ENCODE peak calls at places on chromosome 3, in ten cellular contexts. Q is esophagus muscularis mucosa, J is A549, H is IMR-90, V is heart left ventricle, P is HepG2, C is K562, R is transverse colon, M is stomach, L is breast epithelium. T is an unnamed sample. For H3K4me1, the result is how much of the 10 kb centered on the place peaks cover.

GRCh38 chr3:72938471-72939265 is 50.8 kb downstream of the GXYLT2 start:
- DNase-seq in R (peak), P (peak), H (peak), L (peak), Q (peak), M (peak), C (peak), V (peak), J (peak), T (peak)

GRCh38 chr3:39848365-39848764 is 39.0 kb downstream of the MYRIP start:
- DNase-seq in J (no peak), H (no peak), Q (no peak), P (no peak), M (no peak), V (no peak), L (no peak), R (no peak), C (no peak), T (no peak)

GRCh38 chr3:171317133-171317532 is 143.1 kb downstream of the TNIK start:
- DNase-seq in Q (no peak), R (no peak), J (no peak), V (peak), L (no peak), C (peak), H (no peak), M (no peak), P (no peak), T (no peak)

GRCh38 chr3:149575213-149575961 is 82.4 kb downstream of the WWTR1 start:
- DNase-seq in H (peak), P (peak), L (no peak), Q (no peak), J (peak), M (no peak), R (no peak), C (no peak), V (peak), T (peak)

GRCh38 chr3:111732248-111732879 is 126.7 kb upstream of the PHLDB2 start:
- DNase-seq in R (peak), L (no peak), V (no peak), H (no peak), C (no peak), Q (peak), P (peak), M (peak), J (no peak), T (no peak)

GRCh38 chr3:58691997-58692396 is 25.4 kb upstream of the FAM3D start:
- DNase-seq in V (no peak), L (no peak), H (peak), R (no peak), J (no peak), P (no peak), C (peak), M (no peak), Q (no peak), T (no peak)

GRCh38 chr3:179513867-179514266 is 48.9 kb upstream of the ACTL6A start:
- DNase-seq in L (no peak), P (no peak), H (peak), V (no peak), C (no peak), M (no peak), Q (peak), R (no peak), J (no peak), T (no peak)

GRCh38 chr3:73719413-73719831 is 94.7 kb upstream of the PDZRN3 start:
- DNase-seq in P (no peak), L (no peak), H (peak), V (no peak), Q (no peak), J (no peak), M (no peak), C (no peak), R (no peak), T (peak)

GRCh38 chr3:11010406-11011165 is 18.0 kb downstream of the SLC6A1 start:
- DNase-seq in H (no peak), J (no peak), Q (no peak), C (no peak), L (no peak), V (no peak), P (no peak), R (no peak), M (no peak), T (no peak)

GRCh38 chr3:141575879-141576743 is 89.3 kb downstream of the RASA2 start:
- DNase-seq in Q (no peak), H (peak), R (no peak), V (no peak), L (no peak), P (peak), J (peak), C (peak), M (no peak), T (no peak)

GRCh38 chr3:38646630-38647029 is 2.9 kb downstream of the SCN5A start:
- DNase-seq in Q (peak), L (no peak), C (peak), V (peak), P (peak), J (peak), H (peak), R (no peak), M (no peak), T (no peak)

GRCh38 chr3:79773291-79773690 is 5.5 kb upstream of the ROBO1 start:
- DNase-seq in M (no peak), Q (no peak), C (no peak), P (no peak), L (no peak), V (no peak), H (no peak), R (no peak), J (no peak), T (no peak)

GRCh38 chr3:169771651-169772529 is 1.3 kb upstream of the MYNN start:
- DNase-seq in L (no peak), M (peak), J (peak), C (peak), V (peak), P (peak), R (peak), H (peak), Q (no peak), T (peak)

GRCh38 chr3:10198761-10199688 is 34.3 kb downstream of the IRAK2 start:
- DNase-seq in P (peak), Q (no peak), H (peak), V (peak), R (peak), J (peak), M (peak), C (peak), L (peak), T (no peak)

GRCh38 chr3:138367326-138367850 is 19.0 kb downstream of the MRAS start:
- DNase-seq in J (no peak), M (no peak), C (no peak), R (no peak), V (no peak), L (no peak), Q (no peak), P (no peak), H (no peak), T (no peak)

GRCh38 chr3:19688767-19689166 is 245.2 kb downstream of the EFHB start:
- DNase-seq in V (no peak), L (no peak), M (no peak), C (no peak), P (no peak), R (no peak), H (no peak), Q (no peak), J (no peak), T (no peak)

GRCh38 chr3:39639344-39640236 is 169.8 kb upstream of the MYRIP start:
- DNase-seq in P (peak), Q (no peak), R (no peak), J (peak), V (no peak), L (no peak), C (peak), M (no peak), H (peak), T (peak)

GRCh38 chr3:52297242-52298146 is 9.9 kb downstream of the GLYCTK start:
- DNase-seq in L (no peak), C (no peak), H (no peak), R (no peak), Q (no peak), V (no peak), P (no peak), J (no peak), M (no peak), T (no peak)

GRCh38 chr3:52299247-52299657 is 11.6 kb downstream of the GLYCTK start:
- DNase-seq in P (no peak), C (peak), Q (no peak), M (no peak), V (no peak), R (no peak), J (no peak), L (no peak), H (no peak), T (no peak)

GRCh38 chr3:52299815-52300611 is 12.4 kb downstream of the GLYCTK start:
- DNase-seq in H (peak), P (peak), R (no peak), V (peak), C (peak), M (peak), J (no peak), Q (no peak), L (no peak), T (peak)

GRCh38 chr3:52295809-52296208 is 8.2 kb downstream of the GLYCTK start:
- DNase-seq in V (no peak), R (no peak), C (no peak), H (no peak), P (no peak), J (no peak), L (no peak), Q (no peak), M (no peak), T (no peak)

DNA sequence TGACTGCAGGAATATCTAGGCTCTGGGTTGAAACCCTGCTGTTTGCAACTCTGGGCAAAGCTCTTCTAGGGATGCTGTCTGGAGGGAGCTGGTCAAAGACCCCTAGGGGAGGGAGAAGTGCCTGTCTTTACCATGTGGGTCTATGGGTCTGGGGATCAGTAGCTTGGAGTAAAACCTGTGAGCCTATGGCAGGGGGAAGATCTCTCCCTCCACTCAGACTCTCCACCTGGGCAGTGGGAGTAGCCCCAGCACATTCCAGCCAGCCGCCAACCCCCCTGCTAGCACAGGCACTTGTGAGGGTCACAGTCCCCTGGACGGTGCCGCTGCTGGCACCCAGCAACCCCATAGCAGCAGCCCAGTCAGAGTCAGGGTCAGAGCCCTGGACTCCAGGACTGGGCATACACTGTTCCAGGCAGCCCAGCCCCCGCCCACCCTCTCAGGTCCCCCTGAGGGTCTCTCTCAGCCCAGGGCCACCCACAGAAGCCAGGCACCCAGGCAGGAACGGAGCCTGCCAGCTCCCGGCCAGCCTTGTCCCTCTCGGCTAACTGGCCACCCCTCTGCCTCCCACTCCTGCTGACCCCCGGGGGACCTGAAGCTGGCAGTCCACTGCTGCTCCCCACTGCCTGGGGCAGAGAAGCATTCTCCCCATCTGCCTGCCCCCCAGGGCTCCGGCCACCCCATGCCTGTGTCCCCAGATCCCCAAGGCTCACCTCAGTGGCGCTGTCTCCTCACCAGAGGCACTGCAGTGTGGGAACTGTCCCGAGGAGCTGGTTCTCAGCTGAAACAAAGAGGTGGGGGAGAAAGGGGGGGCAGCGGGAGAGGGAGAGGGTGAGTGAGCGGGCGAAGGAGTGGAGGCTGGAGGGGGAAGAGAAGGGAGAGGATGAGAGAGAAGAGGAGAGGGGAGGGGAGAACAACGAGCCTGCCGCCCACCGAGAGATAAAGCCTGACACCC is 10.8 kb downstream of the GLYCTK start:
- DNase-seq in Q (no peak), L (no peak), R (no peak), M (no peak), J (no peak), P (no peak), C (peak), V (no peak), H (no peak), T (peak)
- TF ChIP-seq POLR2A in Q (no peak), L (no peak), R (no peak), M (no peak), J (no peak), P (no peak), C (no peak), V (no peak), H (no peak), T (no peak)

GRCh38 chr3:188780188-188781147 is 391.3 kb upstream of the TPRG1 start:
- DNase-seq in M (no peak), P (peak), Q (no peak), J (no peak), H (no peak), R (no peak), V (no peak), C (no peak), L (peak), T (peak)
- H3K4me3 ChIP-seq in M (no peak), P (no peak), Q (no peak), J (no peak), H (no peak), R (no peak), V (no peak), C (no peak), L (no peak), T (no peak)

GRCh38 chr3:129020691-129021090 is 19.6 kb downstream of the EFCC1 start:
- DNase-seq in R (no peak), P (no peak), V (no peak), J (no peak), L (no peak), C (no peak), H (no peak), M (no peak), Q (no peak), T (no peak)

GRCh38 chr3:129022995-129023332 is 21.9 kb downstream of the EFCC1 start:
- DNase-seq in M (no peak), V (no peak), P (no peak), L (no peak), C (no peak), R (no peak), J (no peak), Q (no peak), H (no peak), T (no peak)

GRCh38 chr3:129023909-129024308 is 22.8 kb downstream of the EFCC1 start:
- DNase-seq in J (peak), H (peak), V (no peak), C (peak), R (no peak), L (no peak), Q (no peak), P (no peak), M (no peak), T (no peak)

GRCh38 chr3:129021140-129021551 is 20.0 kb downstream of the EFCC1 start:
- DNase-seq in M (no peak), Q (no peak), V (no peak), H (peak), J (no peak), C (no peak), L (no peak), R (no peak), P (peak), T (no peak)

DNA sequence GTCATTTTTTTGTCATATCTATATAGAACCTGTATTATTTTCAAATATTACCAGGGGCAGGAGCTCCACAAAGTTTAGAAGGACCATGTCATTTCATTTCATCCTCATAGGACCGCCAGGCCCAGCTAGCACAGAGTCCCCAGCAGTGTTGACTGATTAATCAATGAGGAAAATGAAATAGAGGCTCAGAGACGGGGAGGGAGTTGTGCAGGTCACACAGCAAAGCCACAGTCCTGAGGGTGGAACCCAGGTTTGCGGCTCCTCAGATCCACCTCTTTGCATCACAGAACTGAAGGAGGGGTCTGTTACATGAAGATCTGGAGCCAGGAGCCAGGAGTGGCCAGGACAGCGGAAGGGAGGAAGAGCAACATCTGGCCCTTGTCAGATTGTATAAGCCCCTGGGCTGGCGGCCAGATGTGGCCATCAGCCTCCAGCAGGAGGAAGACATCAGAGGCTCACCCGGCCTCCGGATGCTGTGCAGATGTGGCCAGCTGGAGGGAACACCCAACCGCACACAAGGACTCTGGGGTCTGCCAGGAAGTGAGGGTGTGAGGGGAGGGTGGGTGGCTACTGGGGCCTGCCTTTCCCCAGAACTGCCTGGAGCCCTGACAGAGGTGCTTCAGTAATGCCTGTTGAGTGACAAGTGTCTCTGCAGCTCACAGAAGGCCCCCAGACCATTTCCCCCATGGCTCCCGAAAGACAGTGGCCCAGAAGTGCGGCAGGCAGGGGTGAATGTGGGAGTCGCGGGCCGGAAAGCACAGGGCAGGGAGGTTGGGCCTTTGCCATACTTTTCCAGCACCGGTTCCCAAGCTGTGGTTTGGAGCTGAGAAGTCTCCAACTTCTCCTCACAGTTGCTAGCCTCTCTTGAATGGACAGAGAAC is 21.2 kb downstream of the EFCC1 start:
- DNase-seq in C (peak), Q (peak), L (no peak), R (peak), M (peak), P (no peak), H (peak), J (no peak), V (peak), T (no peak)
- H3K4me1 ChIP-seq in C (under half), Q (under half), L (under half), R (under half), M (half or more), P (under half), H (under half), J (under half), V (under half), T (under half)

GRCh38 chr3:142888484-142889262 is at the start of gene PCOLCE2:
- DNase-seq in Q (peak), C (peak), H (no peak), M (no peak), R (peak), V (peak), L (no peak), P (no peak), J (peak), T (peak)
- TF ChIP-seq POLR2A in Q (no peak), C (no peak), H (no peak), M (no peak), R (no peak), V (no peak), L (no peak), P (no peak), J (peak), T (no peak)

DNA sequence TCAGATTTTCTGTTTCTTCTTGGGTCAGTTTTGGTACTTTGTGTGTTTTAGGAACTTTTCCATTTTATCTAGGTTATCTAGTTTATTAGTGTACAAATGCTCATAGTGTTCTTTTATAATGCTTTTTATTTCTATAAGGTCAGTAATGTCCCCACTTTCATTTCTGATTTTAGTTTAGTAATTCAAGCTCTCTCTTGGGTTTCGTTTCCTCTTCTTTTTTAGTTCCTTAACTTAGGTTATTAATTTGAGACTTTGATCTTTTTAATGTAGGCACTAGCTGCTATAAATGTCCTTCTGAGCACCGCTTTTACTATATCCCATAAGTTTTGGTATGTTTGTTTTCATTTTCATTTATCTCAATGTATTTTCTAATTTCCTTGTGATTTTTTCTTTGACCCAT is 27.0 kb upstream of the CD200R1L start:
- DNase-seq in Q (no peak), L (no peak), V (no peak), M (no peak), P (no peak), H (no peak), J (no peak), C (no peak), R (no peak), T (no peak)
- H3K4me3 ChIP-seq in Q (no peak), L (no peak), V (no peak), M (no peak), P (no peak), H (no peak), J (no peak), C (no peak), R (no peak), T (no peak)

GRCh38 chr3:127692501-127693335 is 20.0 kb downstream of the ABTB1 start:
- DNase-seq in M (no peak), Q (no peak), V (no peak), J (no peak), R (no peak), H (no peak), P (no peak), L (no peak), C (no peak), T (no peak)

GRCh38 chr3:127690823-127691452 is 18.2 kb downstream of the ABTB1 start:
- DNase-seq in P (peak), H (peak), L (no peak), Q (no peak), V (no peak), J (peak), R (no peak), C (peak), M (peak), T (peak)

GRCh38 chr3:127693336-127693843 is 20.6 kb downstream of the ABTB1 start:
- DNase-seq in R (no peak), P (no peak), L (no peak), Q (no peak), C (no peak), J (no peak), V (no peak), M (no peak), H (no peak), T (no peak)

GRCh38 chr3:127691494-127691893 is 18.7 kb downstream of the ABTB1 start:
- DNase-seq in P (no peak), J (no peak), R (no peak), L (no peak), H (no peak), V (no peak), Q (no peak), C (no peak), M (no peak), T (no peak)

GRCh38 chr3:127691974-127692373 is 19.2 kb downstream of the ABTB1 start:
- DNase-seq in J (no peak), R (no peak), Q (no peak), H (no peak), V (no peak), L (no peak), M (no peak), C (no peak), P (no peak), T (no peak)
- H3K4me1 ChIP-seq in J (half or more), R (under half), Q (under half), H (under half), V (under half), L (under half), M (under half), C (under half), P (under half), T (under half)

GRCh38 chr3:124745092-124745491 is 14.8 kb downstream of the UMPS start:
- DNase-seq in V (no peak), C (no peak), P (no peak), J (no peak), H (no peak), M (no peak), Q (no peak), R (no peak), L (no peak), T (no peak)

GRCh38 chr3:124741027-124741426 is 10.8 kb downstream of the UMPS start:
- DNase-seq in M (no peak), R (no peak), C (no peak), P (no peak), L (no peak), H (peak), J (no peak), V (no peak), Q (no peak), T (peak)

GRCh38 chr3:124748560-124749198 is 18.4 kb downstream of the UMPS start:
- DNase-seq in Q (no peak), M (no peak), V (no peak), J (no peak), P (no peak), H (no peak), L (no peak), C (no peak), R (no peak), T (no peak)

GRCh38 chr3:124747111-124747981 is 17.1 kb downstream of the UMPS start:
- DNase-seq in H (no peak), V (no peak), J (no peak), M (no peak), Q (no peak), R (no peak), L (no peak), P (no peak), C (no peak), T (no peak)

GRCh38 chr3:124745756-124746155 is 15.5 kb downstream of the UMPS start:
- DNase-seq in R (no peak), J (no peak), V (no peak), C (no peak), M (no peak), L (no peak), H (no peak), P (no peak), Q (no peak), T (no peak)
- TF ChIP-seq POLR2A in R (no peak), J (no peak), V (no peak), C (no peak), M (no peak), L (no peak), H (no peak), P (no peak), Q (no peak), T (no peak)

GRCh38 chr3:99810403-99810802 is 7.3 kb upstream of the CMSS1 start:
- DNase-seq in Q (no peak), R (no peak), J (no peak), V (no peak), M (no peak), P (no peak), C (no peak), L (no peak), H (no peak), T (no peak)
- H3K4me3 ChIP-seq in Q (no peak), R (no peak), J (no peak), V (no peak), M (no peak), P (no peak), C (no peak), L (no peak), H (no peak), T (no peak)